ENCODE peak calls at places on chromosome 16, in five cellular contexts. One of them, this sample, is unnamed.

GRCh38 chr16:89009343-89010209 is 32.6 kb upstream of the CBFA2T3 start:
- DNase-seq in stimulated activated CD8-positive, alpha-beta memory T cell treated with anti-CD3 and anti-CD28 coated beads, Interleukin-7, amount 100 ng/mL, for 4 hours: no peak
- DNase-seq in activated naive CD8-positive, alpha-beta T cell treated with anti-CD3 and anti-CD28 coated beads, Interleukin-2, amount 50 U/mL, for 24 hours: no peak
- DNase-seq in cardiac fibroblast: peak
- DNase-seq in CD4-positive, alpha-beta T cell: peak
- DNase-seq in this sample: no peak

GRCh38 chr16:50251375-50252081 is 14.8 kb upstream of the ADCY7 start:
- DNase-seq in activated naive CD8-positive, alpha-beta T cell treated with anti-CD3 and anti-CD28 coated beads, Interleukin-2, amount 50 U/mL, for 24 hours: no peak
- DNase-seq in stimulated activated CD8-positive, alpha-beta memory T cell treated with anti-CD3 and anti-CD28 coated beads, Interleukin-7, amount 100 ng/mL, for 4 hours: no peak
- DNase-seq in CD4-positive, alpha-beta T cell: no peak
- DNase-seq in cardiac fibroblast: peak
- DNase-seq in this sample: no peak

GRCh38 chr16:57837305-57838125 is 35.2 kb upstream of the KIFC3 start:
- DNase-seq in cardiac fibroblast: no peak
- DNase-seq in stimulated activated CD8-positive, alpha-beta memory T cell treated with anti-CD3 and anti-CD28 coated beads, Interleukin-7, amount 100 ng/mL, for 4 hours: no peak
- DNase-seq in CD4-positive, alpha-beta T cell: no peak
- DNase-seq in activated naive CD8-positive, alpha-beta T cell treated with anti-CD3 and anti-CD28 coated beads, Interleukin-2, amount 50 U/mL, for 24 hours: no peak
- DNase-seq in this sample: no peak

GRCh38 chr16:85570213-85570734 is 42.8 kb upstream of the GSE1 start:
- DNase-seq in stimulated activated CD8-positive, alpha-beta memory T cell treated with anti-CD3 and anti-CD28 coated beads, Interleukin-7, amount 100 ng/mL, for 4 hours: no peak
- DNase-seq in cardiac fibroblast: no peak
- DNase-seq in activated naive CD8-positive, alpha-beta T cell treated with anti-CD3 and anti-CD28 coated beads, Interleukin-2, amount 50 U/mL, for 24 hours: peak
- DNase-seq in CD4-positive, alpha-beta T cell: no peak
- DNase-seq in this sample: no peak

GRCh38 chr16:85228970-85229430 is 116.7 kb upstream of the CIBAR2 start:
- DNase-seq in CD4-positive, alpha-beta T cell: no peak
- DNase-seq in stimulated activated CD8-positive, alpha-beta memory T cell treated with anti-CD3 and anti-CD28 coated beads, Interleukin-7, amount 100 ng/mL, for 4 hours: no peak
- DNase-seq in cardiac fibroblast: no peak
- DNase-seq in activated naive CD8-positive, alpha-beta T cell treated with anti-CD3 and anti-CD28 coated beads, Interleukin-2, amount 50 U/mL, for 24 hours: no peak
- DNase-seq in this sample: no peak

GRCh38 chr16:71722801-71723536 is 1.5 kb downstream of the PHLPP2 start:
- DNase-seq in stimulated activated CD8-positive, alpha-beta memory T cell treated with anti-CD3 and anti-CD28 coated beads, Interleukin-7, amount 100 ng/mL, for 4 hours: no peak
- DNase-seq in CD4-positive, alpha-beta T cell: peak
- DNase-seq in cardiac fibroblast: peak
- DNase-seq in activated naive CD8-positive, alpha-beta T cell treated with anti-CD3 and anti-CD28 coated beads, Interleukin-2, amount 50 U/mL, for 24 hours: peak
- DNase-seq in this sample: peak

GRCh38 chr16:56793504-56793903 is 63.6 kb downstream of the NUP93 start:
- DNase-seq in CD4-positive, alpha-beta T cell: no peak
- DNase-seq in activated naive CD8-positive, alpha-beta T cell treated with anti-CD3 and anti-CD28 coated beads, Interleukin-2, amount 50 U/mL, for 24 hours: no peak
- DNase-seq in cardiac fibroblast: peak
- DNase-seq in stimulated activated CD8-positive, alpha-beta memory T cell treated with anti-CD3 and anti-CD28 coated beads, Interleukin-7, amount 100 ng/mL, for 4 hours: no peak
- DNase-seq in this sample: no peak

GRCh38 chr16:30095166-30096078 is 591 bp downstream of the YPEL3 start:
- DNase-seq in activated naive CD8-positive, alpha-beta T cell treated with anti-CD3 and anti-CD28 coated beads, Interleukin-2, amount 50 U/mL, for 24 hours: no peak
- DNase-seq in cardiac fibroblast: no peak
- DNase-seq in stimulated activated CD8-positive, alpha-beta memory T cell treated with anti-CD3 and anti-CD28 coated beads, Interleukin-7, amount 100 ng/mL, for 4 hours: no peak
- DNase-seq in CD4-positive, alpha-beta T cell: peak
- DNase-seq in this sample: no peak

GRCh38 chr16:11792404-11793260 is 4.4 kb downstream of the ZC3H7A start:
- DNase-seq in activated naive CD8-positive, alpha-beta T cell treated with anti-CD3 and anti-CD28 coated beads, Interleukin-2, amount 50 U/mL, for 24 hours: no peak
- DNase-seq in stimulated activated CD8-positive, alpha-beta memory T cell treated with anti-CD3 and anti-CD28 coated beads, Interleukin-7, amount 100 ng/mL, for 4 hours: no peak
- DNase-seq in CD4-positive, alpha-beta T cell: peak
- DNase-seq in cardiac fibroblast: no peak
- DNase-seq in this sample: no peak